ENCODE peak calls at places on chromosomes 16 and 17, in four cellular contexts. G, B, I and T are unnamed samples.

GRCh38 chr16:65737831-65738230 is 616.0 kb upstream of the CDH11 start:
- DNase-seq in G (no peak), B (no peak), I (peak), T (no peak)

GRCh38 chr16:10817963-10818941 is at the start of gene TVP23A:
- DNase-seq in G (no peak), B (no peak), I (peak), T (no peak)

GRCh38 chr16:56221995-56222394 is 30.7 kb downstream of the GNAO1 start:
- DNase-seq in G (no peak), B (no peak), I (no peak), T (no peak)

GRCh38 chr16:1080801-1081733 is 8.5 kb downstream of the SSTR5 start:
- DNase-seq in G (no peak), B (no peak), I (no peak), T (no peak)

GRCh38 chr16:79045191-79045590 is 555.3 kb downstream of the MAF start:
- DNase-seq in G (no peak), B (no peak), I (no peak), T (no peak)

GRCh38 chr16:30870904-30871303 is 23.0 kb downstream of the BCL7C start:
- DNase-seq in G (no peak), B (no peak), I (no peak), T (no peak)

GRCh38 chr16:11836653-11837244 is 14.6 kb downstream of the RSL1D1 start:
- DNase-seq in G (no peak), B (no peak), I (no peak), T (no peak)

GRCh38 chr17:81533713-81534141 is 5.5 kb downstream of the FSCN2 start:
- DNase-seq in G (no peak), B (no peak), I (no peak), T (no peak)

GRCh38 chr16:72972878-72973571 is 74.9 kb downstream of the ZFHX3 start:
- DNase-seq in G (no peak), B (no peak), I (no peak), T (no peak)

GRCh38 chr16:28538733-28539596 is at the start of gene NUPR1:
- DNase-seq in G (peak), B (peak), I (no peak), T (peak)

GRCh38 chr17:77875881-77876509 is 82.5 kb upstream of the TNRC6C start:
- DNase-seq in G (no peak), B (no peak), I (no peak), T (no peak)

GRCh38 chr17:43753488-43754129 is 5.0 kb downstream of the SOST start:
- DNase-seq in G (no peak), B (no peak), I (no peak), T (no peak)

GRCh38 chr16:86092586-86093480 is 193.9 kb downstream of the IRF8 start:
- DNase-seq in G (no peak), B (no peak), I (no peak), T (no peak)

GRCh38 chr16:81513204-81514040 is 68.8 kb downstream of the CMIP start:
- DNase-seq in G (peak), B (no peak), I (peak), T (no peak)

GRCh38 chr16:86363836-86364618 is 146.3 kb upstream of the FOXF1 start:
- DNase-seq in G (no peak), B (no peak), I (peak), T (no peak)

GRCh38 chr17:4161560-4162221 is 18.7 kb downstream of the CYB5D2 start:
- DNase-seq in G (no peak), B (no peak), I (no peak), T (no peak)

GRCh38 chr17:33258291-33258690 is 34.8 kb downstream of the ASIC2 start:
- DNase-seq in G (no peak), B (no peak), I (no peak), T (no peak)

GRCh38 chr17:57597531-57598453 is 147.3 kb downstream of the CCDC182 start:
- DNase-seq in G (peak), B (peak), I (peak), T (peak)

GRCh38 chr17:42459256-42459982 is 741 bp downstream of the ATP6V0A1 start:
- DNase-seq in G (peak), B (peak), I (peak), T (no peak)

GRCh38 chr16:27235055-27235937 is 32.0 kb downstream of the KDM8 start:
- DNase-seq in G (peak), B (peak), I (peak), T (peak)

GRCh38 chr16:27238016-27238587 is 30.5 kb downstream of the NSMCE1 start:
- DNase-seq in G (peak), B (peak), I (no peak), T (no peak)

GRCh38 chr16:27235938-27236245 is 32.6 kb downstream of the KDM8 start:
- DNase-seq in G (no peak), B (no peak), I (no peak), T (no peak)

GRCh38 chr16:27237229-27238015 is 31.1 kb downstream of the NSMCE1 start:
- DNase-seq in G (no peak), B (no peak), I (no peak), T (no peak)

DNA sequence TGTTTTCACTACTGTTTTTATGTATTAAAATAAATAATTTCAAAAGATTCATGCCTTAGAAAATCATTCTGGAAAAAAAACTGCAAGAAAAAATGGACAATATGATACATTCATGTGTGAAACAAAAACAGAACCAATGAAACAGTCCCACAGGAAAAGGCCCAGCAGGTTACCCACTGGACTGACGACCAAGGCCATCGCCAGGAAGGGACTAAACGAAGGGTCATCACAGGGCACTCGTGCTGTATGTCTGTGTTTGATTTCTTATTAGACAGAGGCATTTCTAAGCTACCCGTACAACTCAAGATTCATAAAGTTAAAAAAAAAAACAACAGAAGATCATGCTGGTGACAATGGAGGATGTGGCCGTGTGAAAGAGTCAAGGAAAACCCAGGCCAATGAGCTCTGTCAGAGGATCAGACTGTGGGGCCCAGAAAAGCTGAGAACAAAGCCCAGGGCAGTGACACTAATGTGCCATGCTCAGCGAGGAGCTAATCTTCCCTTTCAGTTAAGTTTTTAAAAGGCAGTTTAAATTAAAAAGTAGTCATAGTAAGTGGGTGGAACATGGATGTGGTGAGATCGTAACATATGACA is 31.8 kb downstream of the NSMCE1 start:
- DNase-seq in G (no peak), B (peak), I (no peak), T (no peak)
- H3K4me3 ChIP-seq in G (no peak), B (no peak), I (no peak), T (no peak)

DNA sequence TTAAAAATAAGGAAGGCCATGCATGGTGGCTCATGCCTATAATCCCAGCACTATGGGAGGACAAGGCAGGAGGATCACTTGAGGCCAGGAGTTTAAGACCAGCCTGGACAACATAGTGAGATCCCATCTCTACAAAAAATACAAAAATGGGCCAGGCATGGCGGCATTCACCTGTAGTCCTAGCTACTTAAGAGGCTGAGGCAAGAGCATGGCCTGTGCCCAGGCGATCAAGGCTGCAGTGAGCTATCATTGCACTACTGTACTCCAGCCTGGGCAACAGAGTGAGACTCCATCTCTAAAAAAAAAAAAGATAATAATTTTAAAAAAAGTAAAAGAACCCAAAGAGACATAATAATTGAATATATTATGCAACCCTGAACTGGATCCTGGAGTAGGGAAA is 83.6 kb upstream of the ZNF423 start:
- DNase-seq in G (no peak), B (no peak), I (no peak), T (no peak)
- H3K27ac ChIP-seq in G (no peak), B (no peak), I (no peak), T (no peak)

GRCh38 chr17:17790673-17791464 is 45.9 kb downstream of the SREBF1 start:
- DNase-seq in G (no peak), B (no peak), I (no peak), T (no peak)
- H3K4me3 ChIP-seq in G (no peak), B (no peak), I (no peak), T (no peak)

DNA sequence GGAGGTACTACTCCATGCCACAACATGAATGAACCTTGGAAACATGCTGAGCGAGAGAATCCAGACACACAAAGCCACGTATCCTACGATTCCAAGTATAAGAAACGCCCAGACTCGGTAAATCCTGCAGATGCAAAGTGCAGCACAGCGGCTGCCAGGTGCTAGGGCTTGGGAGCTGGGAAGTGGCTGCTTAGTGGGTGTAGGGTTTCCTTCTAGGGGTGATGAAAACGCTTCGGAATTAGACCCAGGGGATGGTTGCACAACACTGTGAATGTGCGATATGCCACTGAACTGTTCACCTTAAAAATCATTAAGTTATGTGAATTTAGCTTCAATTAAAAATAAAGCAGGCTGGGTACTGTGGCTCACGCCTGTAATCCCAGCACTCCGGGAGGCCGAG is 24.6 kb downstream of the ADCY9 start:
- DNase-seq in G (no peak), B (no peak), I (no peak), T (peak)
- H3K27ac ChIP-seq in G (peak), B (no peak), I (no peak), T (peak)

GRCh38 chr16:20023190-20023589 is 50.5 kb downstream of the GPR139 start:
- DNase-seq in G (no peak), B (no peak), I (peak), T (no peak)
- H3K4me3 ChIP-seq in G (no peak), B (no peak), I (no peak), T (no peak)

DNA sequence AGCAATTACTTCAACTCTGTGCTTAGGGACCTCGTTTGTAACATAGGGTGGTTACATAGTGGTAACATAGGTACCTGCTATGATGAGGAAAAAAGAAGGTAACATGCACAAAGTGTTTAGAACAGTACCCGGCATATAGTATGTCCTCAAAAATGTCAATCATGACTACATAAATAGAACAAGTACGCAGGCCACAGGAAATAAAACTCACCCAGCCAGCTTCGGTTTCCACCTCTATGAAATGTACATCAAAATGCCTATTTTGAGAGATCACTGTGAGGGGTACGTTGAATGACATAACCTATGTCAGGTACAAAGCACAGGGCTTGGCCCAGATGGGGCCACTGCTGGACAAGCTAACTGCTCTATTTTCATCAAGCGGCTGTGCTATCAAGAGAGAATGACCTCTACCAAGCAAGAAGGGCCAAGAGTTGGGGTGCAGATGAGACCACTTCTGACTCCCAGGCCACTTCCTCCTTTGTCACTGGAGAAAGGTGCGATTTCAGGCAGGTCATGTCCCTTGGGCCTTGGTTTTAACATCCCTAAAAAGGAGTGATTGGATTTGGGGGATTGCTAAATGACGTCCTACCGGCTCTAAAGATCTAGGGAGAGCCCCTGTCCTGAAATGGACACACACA is 45.4 kb downstream of the WSB1 start:
- DNase-seq in G (no peak), B (no peak), I (no peak), T (no peak)
- H3K27ac ChIP-seq in G (no peak), B (no peak), I (no peak), T (no peak)

DNA sequence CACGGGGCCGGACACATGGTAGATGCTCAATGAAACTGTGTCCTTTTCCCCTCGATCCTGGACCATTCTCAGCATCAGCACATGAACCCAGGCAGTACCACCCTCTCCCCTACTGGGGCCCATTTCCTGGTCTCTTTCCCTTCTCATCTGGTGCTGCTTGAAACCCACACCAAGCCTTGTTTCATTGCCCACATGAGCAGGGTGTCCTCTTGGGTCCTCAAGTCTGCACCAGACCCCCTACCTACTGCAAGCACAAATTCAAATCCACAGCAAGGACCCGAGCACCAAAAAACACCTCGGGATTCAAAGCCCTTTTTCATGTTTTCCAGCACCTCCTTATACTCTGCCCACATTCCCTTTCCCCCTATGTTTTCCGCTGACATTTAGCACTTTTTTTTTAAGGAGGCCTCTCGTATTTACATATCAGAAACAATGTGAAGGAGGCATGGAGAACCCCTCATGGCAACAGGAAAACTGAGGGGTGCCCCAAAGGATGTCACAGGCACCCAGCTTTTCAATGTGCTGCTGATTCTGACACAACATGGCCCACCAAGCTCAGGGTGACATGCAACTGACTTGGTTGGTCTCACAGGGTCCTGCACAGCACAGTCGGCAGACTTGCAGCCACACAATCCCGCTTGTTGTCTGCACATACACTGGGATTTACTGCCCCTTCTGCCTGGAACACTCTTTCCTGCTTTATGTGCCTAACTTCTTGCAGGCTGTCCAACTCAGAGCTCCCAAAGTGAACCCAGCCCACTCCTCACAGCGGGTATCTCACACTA is 4.6 kb upstream of the CCL1 start:
- DNase-seq in G (no peak), B (no peak), I (no peak), T (no peak)
- H3K4me3 ChIP-seq in G (no peak), B (no peak), I (no peak), T (no peak)

DNA sequence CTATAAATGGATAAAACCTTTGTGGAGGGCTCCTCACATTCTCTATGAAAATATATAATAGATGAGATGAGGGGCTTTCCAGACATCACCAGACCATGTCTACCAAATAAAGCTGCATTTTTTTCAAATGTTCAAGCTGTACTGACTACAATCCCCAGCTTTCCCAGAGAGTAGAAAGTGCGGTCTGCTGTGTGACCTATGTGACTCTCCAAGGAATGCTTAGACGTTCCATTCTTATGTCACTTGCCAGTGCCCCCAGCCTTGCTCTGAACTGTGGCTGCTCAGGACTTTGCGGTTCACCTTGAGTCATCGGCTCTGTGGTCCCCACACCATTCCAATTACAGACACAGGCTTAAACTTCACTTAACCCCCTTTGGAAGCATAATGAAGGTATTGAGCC is 47.8 kb upstream of the SCNN1B start:
- DNase-seq in G (no peak), B (no peak), I (peak), T (no peak)
- H3K27ac ChIP-seq in G (no peak), B (no peak), I (no peak), T (no peak)

GRCh38 chr16:68234188-68235104 is 1.5 kb downstream of the ESRP2 start:
- DNase-seq in G (no peak), B (peak), I (no peak), T (peak)
- H3K4me3 ChIP-seq in G (no peak), B (no peak), I (no peak), T (peak)

GRCh38 chr16:88749358-88749757 is 35.7 kb downstream of the PIEZO1 start:
- DNase-seq in G (no peak), B (no peak), I (no peak), T (no peak)
- H3K27ac ChIP-seq in G (no peak), B (no peak), I (no peak), T (no peak)